ENCODE peak calls at places on chromosome 15, in eight cellular contexts. B, C, I, M, G, N, R and H are unnamed samples.

GRCh38 chr15:90191795-90192494 is 9.2 kb upstream of the SEMA4B start:
- DNase-seq in B (peak; percentile 65), C (peak; percentile 12), I (no peak), M (no peak), G (peak; percentile 81), N (no peak), R (no peak), H (peak; percentile 55)

GRCh38 chr15:32784571-32784970 is 66.8 kb downstream of the GREM1 start:
- DNase-seq in B (no peak), C (peak; percentile 63), I (no peak), M (no peak), G (no peak), N (no peak), R (no peak), H (no peak)

GRCh38 chr15:45943255-45943654 is 308.4 kb downstream of the SQOR start:
- DNase-seq in B (no peak), C (no peak), I (no peak), M (no peak), G (no peak), N (no peak), R (no peak), H (no peak)

GRCh38 chr15:100191161-100191560 is 150.6 kb downstream of the ADAMTS17 start:
- DNase-seq in B (no peak), C (no peak), I (no peak), M (no peak), G (no peak), N (no peak), R (no peak), H (no peak)

GRCh38 chr15:63231717-63232116 is 42.3 kb downstream of the RAB8B start:
- DNase-seq in B (peak; percentile 56), C (peak; percentile 55), I (no peak), M (no peak), G (no peak), N (no peak), R (no peak), H (no peak)

GRCh38 chr15:61764981-61765380 is 295.3 kb downstream of the VPS13C start:
- DNase-seq in B (no peak), C (no peak), I (no peak), M (no peak), G (no peak), N (no peak), R (no peak), H (no peak)

GRCh38 chr15:80615783-80616391 is 79.2 kb upstream of the ABHD17C start:
- DNase-seq in B (peak; percentile 81), C (peak; percentile 96), I (peak; percentile 66), M (peak; percentile 33), G (peak; percentile 71), N (peak; percentile 82), R (peak; percentile 5), H (no peak)

GRCh38 chr15:31080618-31081017 is 20.9 kb downstream of the TRPM1 start:
- DNase-seq in B (peak; percentile 48), C (no peak), I (no peak), M (no peak), G (no peak), N (no peak), R (no peak), H (peak; percentile 55)

GRCh38 chr15:58410353-58410752 is 21.4 kb upstream of the LIPC start:
- DNase-seq in B (peak; percentile 44), C (peak; percentile 69), I (peak; percentile 16), M (no peak), G (no peak), N (no peak), R (no peak), H (no peak)

GRCh38 chr15:46127361-46127874 is 492.6 kb downstream of the SQOR start:
- DNase-seq in B (peak; percentile 28), C (peak; percentile 50), I (peak; percentile 86), M (peak; percentile 70), G (no peak), N (no peak), R (no peak), H (no peak)

GRCh38 chr15:42919794-42920280 is 741 bp downstream of the TTBK2 start:
- DNase-seq in B (peak; percentile 23), C (peak; percentile 42), I (peak; percentile 25), M (no peak), G (peak; percentile 23), N (no peak), R (no peak), H (no peak)

GRCh38 chr15:72934921-72935320 is 117.3 kb upstream of the NEO1 start:
- DNase-seq in B (peak; percentile 12), C (no peak), I (peak; percentile 59), M (no peak), G (no peak), N (no peak), R (no peak), H (no peak)

GRCh38 chr15:80619677-80620076 is 75.4 kb upstream of the ABHD17C start:
- DNase-seq in B (peak; percentile 38), C (peak; percentile 50), I (peak; percentile 43), M (no peak), G (no peak), N (peak; percentile 22), R (peak; percentile 5), H (no peak)

GRCh38 chr15:75153084-75153483 is 48.6 kb upstream of the C15orf39 start:
- DNase-seq in B (peak; percentile 31), C (no peak), I (peak; percentile 36), M (no peak), G (no peak), N (no peak), R (no peak), H (peak; percentile 58)

GRCh38 chr15:41506796-41507341 is 6.8 kb downstream of the LTK start:
- DNase-seq in B (no peak), C (no peak), I (no peak), M (no peak), G (no peak), N (no peak), R (no peak), H (no peak)
- TF ChIP-seq CTCF in B (no peak), C (no peak), I (no peak), M (no peak), G (no peak), N (no peak), R (no peak), H (peak; percentile 42)

GRCh38 chr15:48954538-48954937 is 9.2 kb downstream of the SHC4 start:
- DNase-seq in B (peak; percentile 12), C (peak; percentile 69), I (peak; percentile 20), M (no peak), G (no peak), N (no peak), R (peak; percentile 44), H (no peak)
- TF ChIP-seq CTCF in B (no peak), C (peak; percentile 26), I (no peak), M (peak; percentile 15), G (no peak), N (no peak), R (peak; percentile 28), H (no peak)

DNA sequence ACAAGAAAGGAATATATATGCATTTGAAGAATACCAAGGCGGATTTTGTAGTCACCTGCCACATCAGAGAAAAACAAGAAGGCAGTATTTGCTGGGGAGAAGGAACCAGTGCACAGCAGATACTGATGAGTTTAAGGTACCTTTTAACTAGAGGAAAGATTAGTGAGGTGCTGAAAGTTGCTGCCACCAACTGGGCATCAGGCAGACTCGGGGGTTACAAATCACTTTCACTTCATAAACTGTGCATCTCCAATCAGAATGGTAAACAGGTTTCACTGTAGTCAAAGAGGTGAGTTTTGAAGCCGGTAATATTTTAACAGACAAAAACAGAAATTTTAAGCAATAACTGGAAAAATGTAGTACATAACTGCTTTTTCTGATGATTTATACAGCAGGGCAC is 4.1 kb downstream of the FBN1 start:
- DNase-seq in B (peak; percentile 58), C (no peak), I (peak; percentile 47), M (no peak), G (no peak), N (no peak), R (no peak), H (no peak)
- TF ChIP-seq CTCF in B (peak; percentile 53), C (peak; percentile 54), I (peak; percentile 40), M (peak; percentile 36), G (no peak), N (no peak), R (peak; percentile 50), H (peak; percentile 44)

GRCh38 chr15:68373028-68373427 is 58.9 kb downstream of the ITGA11 start:
- DNase-seq in B (no peak), C (no peak), I (no peak), M (no peak), G (no peak), N (no peak), R (no peak), H (no peak)

GRCh38 chr15:68370768-68371151 is 61.2 kb downstream of the ITGA11 start:
- DNase-seq in B (no peak), C (no peak), I (no peak), M (no peak), G (no peak), N (no peak), R (no peak), H (no peak)

GRCh38 chr15:68371851-68372250 is 60.1 kb downstream of the ITGA11 start:
- DNase-seq in B (no peak), C (no peak), I (no peak), M (no peak), G (no peak), N (no peak), R (no peak), H (no peak)

GRCh38 chr15:68371160-68371559 is 60.8 kb downstream of the ITGA11 start:
- DNase-seq in B (no peak), C (no peak), I (no peak), M (no peak), G (no peak), N (no peak), R (no peak), H (no peak)

GRCh38 chr15:68372291-68372811 is 59.6 kb downstream of the ITGA11 start:
- DNase-seq in B (peak; percentile 33), C (no peak), I (no peak), M (no peak), G (no peak), N (no peak), R (peak; percentile 45), H (no peak)
- TF ChIP-seq CTCF in B (peak; percentile 50), C (peak; percentile 34), I (peak; percentile 41), M (peak; percentile 49), G (peak; percentile 17), N (no peak), R (peak; percentile 69), H (peak; percentile 8)

DNA sequence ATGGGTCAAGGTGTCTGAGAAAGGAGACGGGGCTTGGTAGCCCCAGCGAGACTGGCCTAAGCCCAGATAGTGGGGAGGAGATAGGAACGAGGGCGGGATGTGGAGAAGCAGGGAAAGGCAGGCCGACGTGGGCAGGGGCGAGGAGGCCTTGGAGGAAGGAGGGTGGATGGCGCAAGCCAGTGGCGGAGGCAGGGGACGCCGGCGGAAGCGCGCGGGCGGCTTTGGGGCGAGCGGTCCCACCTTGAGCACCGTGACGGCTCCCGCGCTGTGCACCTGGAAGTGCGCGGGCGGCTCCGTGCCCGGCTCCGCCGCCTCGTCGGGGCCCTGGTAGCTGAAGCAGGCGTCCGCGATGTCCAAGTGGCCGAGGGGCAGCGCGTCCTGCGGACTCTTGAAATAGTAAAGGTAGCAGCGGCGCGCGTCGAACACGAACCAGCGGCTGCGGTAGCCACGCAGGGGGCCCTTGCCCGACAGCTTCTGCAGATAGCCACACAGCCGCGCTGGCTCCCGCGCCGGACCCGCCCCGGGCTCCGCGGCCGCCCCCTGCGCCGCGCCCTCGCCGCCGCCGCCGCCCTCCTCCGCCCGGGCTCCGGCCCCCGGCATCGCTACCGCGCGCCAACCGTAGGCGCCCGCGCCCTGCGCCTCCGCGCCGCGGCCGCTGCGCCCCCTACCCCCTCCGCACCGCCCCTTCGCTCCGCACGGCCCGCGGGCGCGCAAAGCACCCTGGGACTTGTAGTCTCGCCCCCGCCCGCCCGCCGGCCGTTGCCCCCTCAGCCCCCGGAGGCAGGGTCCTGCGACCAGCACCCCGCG is at the start of gene TBC1D2B:
- DNase-seq in B (peak; percentile 47), C (peak; percentile 64), I (peak; percentile 48), M (no peak), G (no peak), N (no peak), R (no peak), H (peak; percentile 84)
- TF ChIP-seq CTCF in B (no peak), C (no peak), I (peak; percentile 8), M (no peak), G (no peak), N (no peak), R (no peak), H (no peak)

GRCh38 chr15:27077790-27078189 is 106.8 kb downstream of the GABRG3 start:
- DNase-seq in B (no peak), C (no peak), I (no peak), M (no peak), G (no peak), N (no peak), R (no peak), H (no peak)
- TF ChIP-seq CTCF in B (no peak), C (no peak), I (no peak), M (no peak), G (no peak), N (no peak), R (no peak), H (no peak)